ENCODE peak calls at places on chromosomes 1 and 21, in eight cellular contexts. W, H, M, I, L, J, N and T are unnamed samples. For H3K36me3, the result is how much of the 10 kb centered on the place peaks cover.

GRCh38 chr1:84060781-84061180 is 61.8 kb upstream of the TTLL7 start:
- DNase-seq in H (no peak), I (no peak), M (no peak), W (no peak), N (no peak), L (no peak), J (no peak), T (no peak)

GRCh38 chr1:8055973-8056372 is 29.9 kb upstream of the ERRFI1 start:
- DNase-seq in L (no peak), W (no peak), M (no peak), N (no peak), I (no peak), H (peak), J (no peak), T (no peak)

GRCh38 chr1:2478100-2478499 is 2.0 kb downstream of the PLCH2 start:
- DNase-seq in L (no peak), W (no peak), I (no peak), N (no peak), H (no peak), M (peak), J (no peak), T (no peak)

GRCh38 chr1:171911506-171911905 is 70.2 kb downstream of the DNM3 start:
- DNase-seq in J (no peak), W (no peak), M (no peak), N (no peak), H (peak), L (no peak), I (no peak), T (no peak)

GRCh38 chr1:159935719-159936283 is 9.6 kb downstream of the IGSF9 start:
- DNase-seq in H (no peak), M (no peak), W (no peak), N (no peak), L (no peak), J (no peak), I (no peak), T (no peak)

GRCh38 chr1:64378826-64379225 is 91.1 kb upstream of the CACHD1 start:
- DNase-seq in M (no peak), I (no peak), L (no peak), N (no peak), H (no peak), J (no peak), W (no peak), T (no peak)

GRCh38 chr1:73711089-73711488 is 486.9 kb downstream of the LRRIQ3 start:
- DNase-seq in L (no peak), I (no peak), M (no peak), N (no peak), J (no peak), H (no peak), W (no peak), T (no peak)

GRCh38 chr1:51514733-51515132 is 4.3 kb downstream of the EPS15 start:
- DNase-seq in M (no peak), J (no peak), I (no peak), W (no peak), N (no peak), H (no peak), L (no peak), T (no peak)

GRCh38 chr1:76961181-76961580 is 93.9 kb downstream of the ST6GALNAC5 start:
- DNase-seq in J (no peak), W (no peak), L (no peak), H (no peak), M (no peak), N (no peak), I (no peak), T (no peak)

GRCh38 chr1:229557913-229558414 is 543 bp downstream of the ABCB10 start:
- DNase-seq in J (no peak), N (peak), I (no peak), W (peak), H (peak), M (peak), L (peak), T (peak)

GRCh38 chr21:28397040-28397439 is 595.6 kb downstream of the LTN1 start:
- DNase-seq in W (no peak), N (no peak), H (no peak), J (no peak), I (no peak), L (no peak), M (no peak), T (no peak)

GRCh38 chr1:219518168-219518905 is 94.6 kb downstream of the ZC3H11B start:
- DNase-seq in J (no peak), W (no peak), M (no peak), I (no peak), N (no peak), L (no peak), H (no peak), T (no peak)

GRCh38 chr1:113978863-113979702 is at the start of gene OLFML3:
- DNase-seq in L (peak), I (peak), J (peak), M (peak), H (peak), N (peak), W (peak), T (no peak)

GRCh38 chr1:2050482-2050792 is 226 bp downstream of the PRKCZ start:
- DNase-seq in I (no peak), H (no peak), W (no peak), N (no peak), L (no peak), M (no peak), J (no peak), T (no peak)

GRCh38 chr1:16181887-16182719 is 26.2 kb upstream of the EPHA2 start:
- DNase-seq in M (peak), W (no peak), H (no peak), N (peak), I (no peak), L (peak), J (peak), T (no peak)

GRCh38 chr1:175714350-175714749 is 29.0 kb downstream of the TNR start:
- DNase-seq in J (no peak), I (no peak), N (no peak), L (no peak), M (no peak), W (no peak), H (no peak), T (no peak)

GRCh38 chr1:1889847-1890505 is 911 bp downstream of the GNB1 start:
- DNase-seq in W (peak), J (no peak), L (peak), N (peak), M (peak), H (peak), I (no peak), T (peak)

GRCh38 chr1:242033331-242033956 is 34.5 kb upstream of the MAP1LC3C start:
- DNase-seq in J (no peak), H (no peak), N (no peak), W (no peak), L (no peak), I (no peak), M (no peak), T (no peak)

GRCh38 chr1:62823556-62823955 is 39.6 kb downstream of the ATG4C start:
- DNase-seq in J (no peak), H (no peak), L (no peak), W (no peak), M (no peak), N (no peak), I (no peak), T (no peak)

GRCh38 chr1:152577168-152577567 is 3.1 kb downstream of the LCE3D start:
- DNase-seq in N (no peak), J (no peak), W (no peak), I (peak), M (no peak), L (no peak), H (no peak), T (peak)

GRCh38 chr21:42479582-42479981 is 16.4 kb downstream of the RSPH1 start:
- DNase-seq in J (no peak), W (no peak), N (no peak), H (no peak), I (no peak), M (peak), L (no peak), T (no peak)

GRCh38 chr1:98662354-98662665 is 789 bp downstream of the SNX7 start:
- DNase-seq in H (no peak), N (no peak), L (no peak), W (no peak), I (no peak), M (no peak), J (no peak), T (no peak)

GRCh38 chr1:25927541-25928265 is 21.5 kb upstream of the STMN1 start:
- DNase-seq in J (no peak), L (peak), W (peak), H (no peak), M (no peak), N (peak), I (no peak), T (no peak)

GRCh38 chr1:187641015-187641414 is 812.3 kb downstream of the PLA2G4A start:
- DNase-seq in W (no peak), I (no peak), L (no peak), H (no peak), J (no peak), M (no peak), N (no peak), T (no peak)

GRCh38 chr1:187638733-187639132 is 810.0 kb downstream of the PLA2G4A start:
- DNase-seq in M (no peak), I (no peak), L (no peak), W (no peak), N (no peak), J (no peak), H (no peak), T (no peak)

GRCh38 chr1:187646536-187647128 is 817.9 kb downstream of the PLA2G4A start:
- DNase-seq in I (no peak), J (no peak), W (no peak), M (no peak), H (no peak), N (no peak), L (no peak), T (no peak)

GRCh38 chr1:187641463-187641862 is 812.7 kb downstream of the PLA2G4A start:
- DNase-seq in I (no peak), N (no peak), M (no peak), H (no peak), L (no peak), J (no peak), W (no peak), T (no peak)

DNA sequence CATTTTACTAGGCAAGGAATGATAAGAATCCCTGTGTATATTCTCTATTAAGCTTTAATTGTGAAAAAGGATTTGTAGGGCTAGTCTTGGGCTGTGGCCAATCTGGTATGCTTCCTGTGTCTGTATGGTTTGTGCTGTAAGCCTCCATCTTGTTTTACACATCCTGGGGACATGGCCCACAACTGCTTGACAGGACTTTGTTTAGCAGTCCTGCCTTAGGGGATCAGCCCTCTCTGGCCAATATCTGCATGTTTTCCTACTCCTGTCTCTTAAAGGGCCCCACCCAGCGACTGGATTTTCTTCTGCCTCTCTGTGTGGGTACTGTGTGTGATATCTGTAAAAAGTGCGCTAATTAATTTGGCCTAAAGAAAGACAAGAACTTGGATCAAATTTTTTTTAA is 813.2 kb downstream of the PLA2G4A start:
- DNase-seq in H (no peak), M (no peak), N (no peak), L (no peak), J (no peak), I (no peak), W (no peak), T (no peak)
- H3K4me3 ChIP-seq in H (no peak), M (no peak), N (no peak), L (no peak), J (no peak), I (no peak), W (no peak), T (no peak)

DNA sequence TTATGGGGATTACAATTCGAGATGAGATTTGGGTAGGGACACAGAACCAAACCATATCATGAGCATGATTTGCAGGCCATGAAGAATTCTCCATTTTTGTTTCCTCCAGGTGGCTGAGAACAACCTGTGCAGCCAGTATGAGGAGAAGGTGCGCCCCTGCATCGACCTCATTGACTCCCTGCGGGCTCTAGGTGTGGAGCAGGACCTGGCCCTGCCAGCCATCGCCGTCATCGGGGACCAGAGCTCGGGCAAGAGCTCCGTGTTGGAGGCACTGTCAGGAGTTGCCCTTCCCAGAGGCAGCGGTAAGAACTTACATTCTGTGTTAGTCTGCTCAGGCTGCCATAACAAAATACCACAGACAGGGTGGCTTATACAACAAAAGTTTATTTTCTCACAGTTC is 9.7 kb downstream of the MX1 start:
- DNase-seq in I (no peak), W (no peak), J (no peak), M (no peak), N (no peak), L (no peak), H (no peak), T (no peak)
- H3K36me3 ChIP-seq in I (half or more), W (under half), J (under half), M (half or more), N (under half), L (under half), H (under half), T (half or more)

DNA sequence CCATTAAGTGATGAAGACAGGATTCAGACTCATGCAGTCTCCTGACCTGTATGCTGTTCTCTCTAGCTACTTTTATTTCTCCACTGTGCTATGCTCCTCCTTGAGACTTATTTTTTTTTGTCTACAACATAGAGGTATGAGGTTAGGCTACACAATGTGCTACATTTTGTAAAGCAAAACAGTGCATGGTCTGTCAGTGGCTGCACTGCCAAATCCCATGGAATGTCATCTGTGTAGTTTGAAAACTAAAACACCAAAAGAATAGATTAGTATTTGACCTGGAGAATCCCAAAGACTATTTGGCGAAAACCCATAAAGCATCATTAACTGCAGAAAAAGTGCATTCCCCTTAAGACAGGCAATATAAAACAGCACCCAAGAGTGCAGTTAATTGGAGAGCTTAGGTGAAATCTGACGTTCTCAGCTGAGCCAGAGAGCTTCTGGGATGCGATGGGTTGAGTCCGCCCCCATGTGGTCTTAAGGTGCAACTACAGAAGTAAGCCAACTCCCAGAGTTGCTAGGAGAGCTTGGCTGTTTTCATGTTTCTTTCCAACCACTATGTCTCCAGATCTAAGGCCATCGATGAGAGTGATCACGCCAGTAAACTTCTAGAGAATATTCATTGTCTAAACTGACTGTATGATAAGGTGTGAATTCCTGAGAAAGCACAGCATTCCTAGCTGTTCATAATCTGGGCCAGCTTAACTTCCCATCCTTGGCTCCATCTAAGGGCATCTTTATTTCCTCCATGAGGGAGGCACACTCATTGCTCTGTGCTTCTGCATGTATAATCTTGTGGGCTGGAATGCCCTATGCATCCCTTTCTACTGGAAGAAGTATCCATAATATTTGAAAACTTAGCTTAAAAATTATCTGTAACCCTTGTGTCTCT is 20.7 kb upstream of the CYP2J2 start:
- DNase-seq in M (peak), W (peak), N (peak), I (peak), H (peak), L (no peak), J (no peak), T (no peak)
- H3K4me3 ChIP-seq in M (no peak), W (no peak), N (no peak), I (no peak), H (no peak), L (no peak), J (no peak), T (no peak)

GRCh38 chr1:45007311-45007710 is 3.8 kb downstream of the HECTD3 start:
- DNase-seq in W (no peak), J (peak), N (no peak), I (no peak), H (no peak), M (no peak), L (no peak), T (no peak)

GRCh38 chr1:45002650-45003645 is 8.2 kb downstream of the HECTD3 start:
- DNase-seq in H (no peak), N (no peak), W (no peak), J (no peak), I (no peak), M (no peak), L (no peak), T (no peak)

GRCh38 chr1:45003741-45004140 is 7.4 kb downstream of the HECTD3 start:
- DNase-seq in L (no peak), M (no peak), W (no peak), I (no peak), N (no peak), H (no peak), J (no peak), T (no peak)

GRCh38 chr1:45005761-45006160 is 5.4 kb downstream of the HECTD3 start:
- DNase-seq in N (no peak), W (no peak), H (no peak), L (no peak), J (peak), M (no peak), I (no peak), T (no peak)

DNA sequence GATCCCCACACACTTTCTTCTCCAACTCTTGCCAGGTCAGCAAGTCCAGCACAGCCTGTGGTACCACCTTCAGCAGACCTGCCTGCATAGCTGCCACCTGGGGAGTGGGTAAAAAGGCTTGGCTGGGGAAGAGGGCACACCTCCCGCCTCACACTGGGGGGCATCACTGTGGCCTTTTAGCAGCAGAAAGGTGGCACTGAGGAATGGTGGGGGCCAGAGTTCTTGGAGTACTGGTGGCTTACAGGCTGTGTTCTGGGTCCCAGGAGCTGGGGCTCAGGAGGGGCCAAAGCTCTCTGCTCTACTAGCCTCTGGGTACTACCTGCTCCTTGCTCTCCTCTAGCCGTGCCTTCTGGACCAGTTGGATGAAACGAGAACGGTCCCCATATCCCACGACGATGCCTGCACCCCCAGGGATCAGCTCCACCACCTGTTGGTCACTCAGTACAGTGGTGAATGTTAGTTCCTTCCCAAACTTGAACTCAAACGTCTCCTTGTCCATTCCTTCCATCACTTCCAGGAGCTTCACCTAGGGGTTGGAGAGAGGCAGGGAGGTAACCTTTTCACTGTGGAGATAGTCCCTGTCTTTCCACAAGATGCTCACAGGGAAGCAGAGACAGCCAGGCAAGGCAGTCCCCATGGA is 6.7 kb downstream of the HECTD3 start:
- DNase-seq in W (no peak), I (no peak), L (no peak), H (no peak), N (no peak), J (no peak), M (no peak), T (no peak)
- H3K36me3 ChIP-seq in W (half or more), I (under half), L (under half), H (under half), N (under half), J (under half), M (half or more), T (under half)

DNA sequence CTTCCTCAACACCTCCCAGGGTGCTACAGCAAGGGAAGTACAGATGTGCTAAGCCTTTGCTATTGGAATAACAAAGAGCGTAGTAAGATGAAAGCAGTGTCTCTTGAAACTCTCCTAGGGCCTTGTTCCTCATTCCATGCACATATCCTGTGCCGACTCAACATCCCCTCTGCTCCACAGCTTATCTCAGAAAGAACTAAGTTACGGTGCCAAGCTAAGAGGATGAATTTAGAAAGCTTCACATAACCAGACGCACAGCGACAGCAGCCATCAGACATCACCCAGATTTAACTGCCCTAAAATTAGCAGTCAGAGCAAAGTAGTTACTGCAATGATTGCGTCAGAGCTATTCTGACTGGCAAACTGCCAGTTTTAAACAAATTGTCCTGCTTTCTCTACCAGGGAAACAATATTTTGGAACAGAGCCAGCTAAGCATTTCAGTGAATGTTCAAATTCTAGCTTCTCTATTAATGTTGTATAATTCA is 9.5 kb downstream of the SIPA1L2 start:
- DNase-seq in M (no peak), H (peak), L (peak), I (no peak), N (peak), W (peak), J (peak), T (no peak)
- H3K4me3 ChIP-seq in M (no peak), H (peak), L (peak), I (no peak), N (no peak), W (peak), J (no peak), T (no peak)

GRCh38 chr1:11746795-11747487 is 11.0 kb downstream of the AGTRAP start:
- DNase-seq in M (peak), L (no peak), H (no peak), J (no peak), W (no peak), I (no peak), N (peak), T (no peak)
- H3K36me3 ChIP-seq in M (half or more), L (under half), H (under half), J (under half), W (under half), I (under half), N (under half), T (under half)

GRCh38 chr1:37636435-37636834 is 1.7 kb upstream of the RSPO1 start:
- DNase-seq in L (no peak), W (no peak), M (no peak), N (no peak), I (no peak), H (no peak), J (no peak), T (no peak)

GRCh38 chr1:37633040-37633949 is 1.4 kb downstream of the RSPO1 start:
- DNase-seq in J (no peak), H (no peak), M (no peak), I (no peak), W (no peak), N (no peak), L (no peak), T (no peak)

GRCh38 chr1:37633950-37634553 is 640 bp downstream of the RSPO1 start:
- DNase-seq in N (no peak), H (no peak), M (no peak), I (no peak), W (no peak), L (peak), J (no peak), T (no peak)

GRCh38 chr1:37635309-37635902 is 714 bp upstream of the RSPO1 start:
- DNase-seq in N (no peak), M (no peak), J (no peak), L (no peak), H (no peak), I (no peak), W (no peak), T (no peak)

GRCh38 chr1:37634554-37635308 is at the start of gene RSPO1:
- DNase-seq in W (no peak), I (no peak), J (no peak), N (no peak), M (no peak), L (no peak), H (no peak), T (no peak)
- H3K4me3 ChIP-seq in W (no peak), I (no peak), J (peak), N (peak), M (peak), L (no peak), H (no peak), T (no peak)